ENCODE peak calls at places on chromosomes 2 and 18, in five cellular contexts. One of them, this sample, is unnamed. For H3K79me2 and H3K9me3, the result is how much of the 10 kb centered on the place peaks cover.

GRCh38 chr2:216059233-216059834 is 22.3 kb downstream of the PECR start:
- DNase-seq in MM.1S: peak
- DNase-seq in trophoblast cell: no peak
- DNase-seq in K562: peak
- DNase-seq in HCT116: no peak
- DNase-seq in this sample: peak

GRCh38 chr2:127469051-127469450 is 50.8 kb downstream of the PROC start:
- DNase-seq in MM.1S: no peak
- DNase-seq in trophoblast cell: no peak
- DNase-seq in K562: no peak
- DNase-seq in HCT116: no peak
- DNase-seq in this sample: no peak

GRCh38 chr2:127081826-127082633 is 24.9 kb downstream of the BIN1 start:
- DNase-seq in MM.1S: no peak
- DNase-seq in trophoblast cell: no peak
- DNase-seq in K562: peak
- DNase-seq in HCT116: no peak
- DNase-seq in this sample: peak

GRCh38 chr18:31679133-31679731 is 5.1 kb downstream of the B4GALT6 start:
- DNase-seq in MM.1S: no peak
- DNase-seq in trophoblast cell: no peak
- DNase-seq in K562: no peak
- DNase-seq in HCT116: peak
- DNase-seq in this sample: no peak

GRCh38 chr2:3737128-3737527 is 33.8 kb downstream of the DCDC2C start:
- DNase-seq in MM.1S: no peak
- DNase-seq in trophoblast cell: no peak
- DNase-seq in K562: no peak
- DNase-seq in HCT116: no peak
- DNase-seq in this sample: no peak

GRCh38 chr2:9087151-9087681 is 83.7 kb upstream of the MBOAT2 start:
- DNase-seq in MM.1S: no peak
- DNase-seq in trophoblast cell: no peak
- DNase-seq in K562: no peak
- DNase-seq in HCT116: no peak
- DNase-seq in this sample: no peak

GRCh38 chr2:85949280-85949679 is 60.5 kb upstream of the ST3GAL5 start:
- DNase-seq in MM.1S: no peak
- DNase-seq in trophoblast cell: no peak
- DNase-seq in K562: no peak
- DNase-seq in HCT116: no peak
- DNase-seq in this sample: no peak

GRCh38 chr2:149235837-149236236 is 94.5 kb upstream of the LYPD6 start:
- DNase-seq in MM.1S: no peak
- DNase-seq in trophoblast cell: no peak
- DNase-seq in K562: no peak
- DNase-seq in HCT116: no peak
- DNase-seq in this sample: no peak

GRCh38 chr2:39464867-39465266 is 27.8 kb upstream of the MAP4K3 start:
- DNase-seq in MM.1S: no peak
- DNase-seq in trophoblast cell: no peak
- DNase-seq in K562: no peak
- DNase-seq in HCT116: no peak
- DNase-seq in this sample: no peak

GRCh38 chr18:79458131-79458838 is 62.6 kb downstream of the NFATC1 start:
- DNase-seq in MM.1S: no peak
- DNase-seq in trophoblast cell: peak
- DNase-seq in K562: no peak
- DNase-seq in HCT116: peak
- DNase-seq in this sample: no peak

GRCh38 chr2:27171351-27171848 is 22.6 kb downstream of the TCF23 start:
- DNase-seq in MM.1S: no peak
- DNase-seq in trophoblast cell: peak
- DNase-seq in K562: no peak
- DNase-seq in HCT116: no peak
- DNase-seq in this sample: no peak

GRCh38 chr18:62347091-62347506 is 22.0 kb downstream of the TNFRSF11A start:
- DNase-seq in MM.1S: no peak
- DNase-seq in trophoblast cell: no peak
- DNase-seq in K562: no peak
- DNase-seq in HCT116: no peak
- DNase-seq in this sample: no peak

GRCh38 chr2:121791253-121791652 is 35.8 kb downstream of the TSN start:
- DNase-seq in MM.1S: no peak
- DNase-seq in trophoblast cell: no peak
- DNase-seq in K562: no peak
- DNase-seq in HCT116: no peak
- DNase-seq in this sample: no peak

GRCh38 chr18:49212819-49213218 is 247.6 kb downstream of the DYM start:
- DNase-seq in MM.1S: no peak
- DNase-seq in trophoblast cell: no peak
- DNase-seq in K562: no peak
- DNase-seq in HCT116: no peak
- DNase-seq in this sample: no peak

GRCh38 chr2:241569831-241570281 is 11.3 kb downstream of the BOK start:
- DNase-seq in MM.1S: no peak
- DNase-seq in trophoblast cell: peak
- DNase-seq in K562: no peak
- DNase-seq in HCT116: no peak
- DNase-seq in this sample: no peak

GRCh38 chr2:24635181-24635580 is 144.1 kb downstream of the NCOA1 start:
- DNase-seq in MM.1S: no peak
- DNase-seq in trophoblast cell: no peak
- DNase-seq in K562: no peak
- DNase-seq in HCT116: no peak
- DNase-seq in this sample: no peak

GRCh38 chr2:113848758-113849460 is 41.0 kb upstream of the ACTR3 start:
- DNase-seq in MM.1S: no peak
- DNase-seq in trophoblast cell: no peak
- DNase-seq in K562: no peak
- DNase-seq in HCT116: peak
- DNase-seq in this sample: no peak

GRCh38 chr2:239308696-239309397 is 92.0 kb downstream of the HDAC4 start:
- DNase-seq in MM.1S: no peak
- DNase-seq in trophoblast cell: no peak
- DNase-seq in K562: no peak
- DNase-seq in HCT116: no peak
- DNase-seq in this sample: no peak

GRCh38 chr2:109591236-109591635 is 22.5 kb downstream of the SEPTIN10 start:
- DNase-seq in MM.1S: no peak
- DNase-seq in trophoblast cell: no peak
- DNase-seq in K562: no peak
- DNase-seq in HCT116: no peak
- DNase-seq in this sample: no peak

GRCh38 chr18:57657566-57657965 is 35.9 kb upstream of the NARS1 start:
- DNase-seq in MM.1S: no peak
- DNase-seq in trophoblast cell: no peak
- DNase-seq in K562: no peak
- DNase-seq in HCT116: no peak
- DNase-seq in this sample: no peak

GRCh38 chr2:31972059-31972458 is 38.7 kb downstream of the MEMO1 start:
- DNase-seq in MM.1S: no peak
- DNase-seq in trophoblast cell: no peak
- DNase-seq in K562: no peak
- DNase-seq in HCT116: no peak
- DNase-seq in this sample: no peak

GRCh38 chr2:31965094-31965493 is 45.7 kb downstream of the MEMO1 start:
- DNase-seq in MM.1S: no peak
- DNase-seq in trophoblast cell: no peak
- DNase-seq in K562: no peak
- DNase-seq in HCT116: no peak
- DNase-seq in this sample: no peak

GRCh38 chr2:31967790-31968189 is 43.0 kb downstream of the MEMO1 start:
- DNase-seq in MM.1S: no peak
- DNase-seq in trophoblast cell: peak
- DNase-seq in K562: no peak
- DNase-seq in HCT116: no peak
- DNase-seq in this sample: no peak

GRCh38 chr2:31973665-31974064 is 37.1 kb downstream of the MEMO1 start:
- DNase-seq in MM.1S: peak
- DNase-seq in trophoblast cell: no peak
- DNase-seq in K562: no peak
- DNase-seq in HCT116: no peak
- DNase-seq in this sample: no peak

GRCh38 chr2:31969178-31969577 is 41.6 kb downstream of the MEMO1 start:
- DNase-seq in MM.1S: no peak
- DNase-seq in trophoblast cell: no peak
- DNase-seq in K562: no peak
- DNase-seq in HCT116: no peak
- DNase-seq in this sample: no peak
- H3K79me2 ChIP-seq in MM.1S: half or more
- H3K79me2 ChIP-seq in trophoblast cell: under half
- H3K79me2 ChIP-seq in K562: half or more
- H3K79me2 ChIP-seq in HCT116: half or more
- H3K79me2 ChIP-seq in this sample: half or more

GRCh38 chr18:10923225-10923624 is 226.1 kb downstream of the PIEZO2 start:
- DNase-seq in MM.1S: no peak
- DNase-seq in trophoblast cell: peak
- DNase-seq in K562: no peak
- DNase-seq in HCT116: no peak
- DNase-seq in this sample: no peak
- H2AFZ ChIP-seq in MM.1S: no peak
- H2AFZ ChIP-seq in trophoblast cell: no peak
- H2AFZ ChIP-seq in K562: no peak
- H2AFZ ChIP-seq in HCT116: no peak
- H2AFZ ChIP-seq in this sample: no peak

GRCh38 chr2:189982777-189983394 is 79.6 kb downstream of the MSTN start:
- DNase-seq in MM.1S: peak
- DNase-seq in trophoblast cell: no peak
- DNase-seq in K562: peak
- DNase-seq in HCT116: no peak
- DNase-seq in this sample: peak
- H3K9me3 ChIP-seq in MM.1S: under half
- H3K9me3 ChIP-seq in trophoblast cell: under half
- H3K9me3 ChIP-seq in K562: under half
- H3K9me3 ChIP-seq in HCT116: under half
- H3K9me3 ChIP-seq in this sample: under half

GRCh38 chr18:67514901-67515540 is 1.5 kb downstream of the DSEL start:
- DNase-seq in MM.1S: no peak
- DNase-seq in trophoblast cell: no peak
- DNase-seq in K562: no peak
- DNase-seq in HCT116: no peak
- DNase-seq in this sample: no peak

GRCh38 chr18:67516432-67517223 is at the start of gene DSEL:
- DNase-seq in MM.1S: peak
- DNase-seq in trophoblast cell: peak
- DNase-seq in K562: peak
- DNase-seq in HCT116: no peak
- DNase-seq in this sample: peak

GRCh38 chr18:67514465-67514864 is 2.1 kb downstream of the DSEL start:
- DNase-seq in MM.1S: no peak
- DNase-seq in trophoblast cell: no peak
- DNase-seq in K562: no peak
- DNase-seq in HCT116: no peak
- DNase-seq in this sample: no peak

GRCh38 chr18:67517224-67517765 is 775 bp upstream of the DSEL start:
- DNase-seq in MM.1S: no peak
- DNase-seq in trophoblast cell: no peak
- DNase-seq in K562: no peak
- DNase-seq in HCT116: no peak
- DNase-seq in this sample: no peak

GRCh38 chr18:67515987-67516431 is 511 bp downstream of the DSEL start:
- DNase-seq in MM.1S: peak
- DNase-seq in trophoblast cell: peak
- DNase-seq in K562: peak
- DNase-seq in HCT116: no peak
- DNase-seq in this sample: peak
- H3K79me2 ChIP-seq in MM.1S: under half
- H3K79me2 ChIP-seq in trophoblast cell: under half
- H3K79me2 ChIP-seq in K562: under half
- H3K79me2 ChIP-seq in HCT116: under half
- H3K79me2 ChIP-seq in this sample: under half

DNA sequence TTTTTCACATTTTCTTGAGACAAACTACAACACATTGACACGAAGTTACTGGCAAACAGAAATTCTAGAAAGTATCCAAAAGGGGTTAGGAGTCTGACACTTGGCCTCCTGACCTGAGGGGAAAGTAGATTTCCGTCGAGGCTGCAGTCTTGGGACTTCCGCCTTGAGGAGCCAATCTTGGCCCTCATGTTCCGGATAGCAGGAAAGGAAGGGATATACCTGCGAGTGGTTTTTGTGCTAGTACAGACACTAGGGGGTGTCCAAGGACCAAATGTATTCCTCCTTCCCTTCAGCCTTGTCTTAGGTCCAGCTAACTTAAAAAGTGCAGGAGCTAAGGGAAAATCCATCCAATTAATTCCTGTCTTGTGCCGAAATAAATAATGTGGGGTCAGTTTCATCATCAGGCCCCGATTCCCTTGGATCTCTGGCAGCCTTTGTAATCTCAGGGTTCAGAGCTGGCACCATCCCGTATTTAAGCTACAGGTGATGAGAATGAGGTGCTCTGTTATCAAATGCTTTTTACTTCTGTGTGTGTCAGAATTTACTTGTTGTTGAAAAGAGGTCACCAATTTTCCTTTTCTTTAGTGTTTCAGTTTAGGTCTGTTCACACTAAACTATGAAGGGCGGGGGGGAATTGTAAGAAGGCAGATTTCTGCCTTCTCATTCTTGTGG is 330.2 kb upstream of the FANCL start:
- DNase-seq in MM.1S: peak
- DNase-seq in trophoblast cell: peak
- DNase-seq in K562: peak
- DNase-seq in HCT116: peak
- DNase-seq in this sample: peak
- H2AFZ ChIP-seq in MM.1S: peak
- H2AFZ ChIP-seq in trophoblast cell: no peak
- H2AFZ ChIP-seq in K562: peak
- H2AFZ ChIP-seq in HCT116: peak
- H2AFZ ChIP-seq in this sample: peak

GRCh38 chr2:30150786-30151185 is 4.0 kb downstream of the YPEL5 start:
- DNase-seq in MM.1S: no peak
- DNase-seq in trophoblast cell: no peak
- DNase-seq in K562: no peak
- DNase-seq in HCT116: no peak
- DNase-seq in this sample: no peak
- H3K9me3 ChIP-seq in MM.1S: under half
- H3K9me3 ChIP-seq in trophoblast cell: under half
- H3K9me3 ChIP-seq in K562: under half
- H3K9me3 ChIP-seq in HCT116: under half
- H3K9me3 ChIP-seq in this sample: under half

GRCh38 chr2:183126635-183127034 is 2.4 kb downstream of the NUP35 start:
- DNase-seq in MM.1S: no peak
- DNase-seq in trophoblast cell: no peak
- DNase-seq in K562: no peak
- DNase-seq in HCT116: no peak
- DNase-seq in this sample: no peak
- H3K79me2 ChIP-seq in MM.1S: half or more
- H3K79me2 ChIP-seq in trophoblast cell: under half
- H3K79me2 ChIP-seq in K562: half or more
- H3K79me2 ChIP-seq in HCT116: half or more
- H3K79me2 ChIP-seq in this sample: half or more

This sample was measured in OCI-LY7.